ENCODE peak calls at places on chromosomes 13 and 19, in seven cellular contexts. One of them, this sample, is unnamed.

GRCh38 chr19:10936661-10937084 is 8.1 kb downstream of the TIMM29 start:
- DNase-seq in lower lobe of right lung: no peak
- DNase-seq in B cell: peak
- DNase-seq in activated naive CD8-positive, alpha-beta T cell treated with anti-CD3 and anti-CD28 coated beads for 36 hours: peak
- DNase-seq in cardiac fibroblast: peak
- DNase-seq in activated naive CD4-positive, alpha-beta T cell treated with anti-CD3 and anti-CD28 coated beads, Interleukin-2, amount 10 ng/mL, durations not matched to agents 7 days and 5 days: peak
- DNase-seq in activated CD4-positive, alpha-beta memory T cell treated with anti-CD3 and anti-CD28 coated beads, Interleukin-2, amount 10 ng/mL, durations not matched to agents 7 days and 5 days: peak
- DNase-seq in this sample: peak

GRCh38 chr13:25686831-25687495 is 315.2 kb downstream of the ATP8A2 start:
- DNase-seq in activated naive CD8-positive, alpha-beta T cell treated with anti-CD3 and anti-CD28 coated beads for 36 hours: no peak
- DNase-seq in B cell: no peak
- DNase-seq in activated CD4-positive, alpha-beta memory T cell treated with anti-CD3 and anti-CD28 coated beads, Interleukin-2, amount 10 ng/mL, durations not matched to agents 7 days and 5 days: no peak
- DNase-seq in cardiac fibroblast: no peak
- DNase-seq in activated naive CD4-positive, alpha-beta T cell treated with anti-CD3 and anti-CD28 coated beads, Interleukin-2, amount 10 ng/mL, durations not matched to agents 7 days and 5 days: no peak
- DNase-seq in lower lobe of right lung: no peak
- DNase-seq in this sample: no peak

GRCh38 chr13:108302279-108302678 is 32.8 kb downstream of the TNFSF13B start:
- DNase-seq in activated naive CD8-positive, alpha-beta T cell treated with anti-CD3 and anti-CD28 coated beads for 36 hours: no peak
- DNase-seq in cardiac fibroblast: no peak
- DNase-seq in activated CD4-positive, alpha-beta memory T cell treated with anti-CD3 and anti-CD28 coated beads, Interleukin-2, amount 10 ng/mL, durations not matched to agents 7 days and 5 days: no peak
- DNase-seq in activated naive CD4-positive, alpha-beta T cell treated with anti-CD3 and anti-CD28 coated beads, Interleukin-2, amount 10 ng/mL, durations not matched to agents 7 days and 5 days: no peak
- DNase-seq in B cell: no peak
- DNase-seq in lower lobe of right lung: no peak
- DNase-seq in this sample: no peak

GRCh38 chr13:38755792-38756191 is 68.9 kb downstream of the FREM2 start:
- DNase-seq in B cell: no peak
- DNase-seq in activated CD4-positive, alpha-beta memory T cell treated with anti-CD3 and anti-CD28 coated beads, Interleukin-2, amount 10 ng/mL, durations not matched to agents 7 days and 5 days: no peak
- DNase-seq in activated naive CD4-positive, alpha-beta T cell treated with anti-CD3 and anti-CD28 coated beads, Interleukin-2, amount 10 ng/mL, durations not matched to agents 7 days and 5 days: no peak
- DNase-seq in cardiac fibroblast: no peak
- DNase-seq in activated naive CD8-positive, alpha-beta T cell treated with anti-CD3 and anti-CD28 coated beads for 36 hours: no peak
- DNase-seq in lower lobe of right lung: no peak
- DNase-seq in this sample: no peak

GRCh38 chr19:29667390-29667783 is 2.1 kb downstream of the PLEKHF1 start:
- DNase-seq in B cell: no peak
- DNase-seq in activated naive CD8-positive, alpha-beta T cell treated with anti-CD3 and anti-CD28 coated beads for 36 hours: no peak
- DNase-seq in activated naive CD4-positive, alpha-beta T cell treated with anti-CD3 and anti-CD28 coated beads, Interleukin-2, amount 10 ng/mL, durations not matched to agents 7 days and 5 days: no peak
- DNase-seq in activated CD4-positive, alpha-beta memory T cell treated with anti-CD3 and anti-CD28 coated beads, Interleukin-2, amount 10 ng/mL, durations not matched to agents 7 days and 5 days: no peak
- DNase-seq in lower lobe of right lung: no peak
- DNase-seq in cardiac fibroblast: no peak
- DNase-seq in this sample: no peak

GRCh38 chr19:22606954-22607652 is 27.0 kb upstream of the ZNF492 start:
- DNase-seq in B cell: no peak
- DNase-seq in lower lobe of right lung: no peak
- DNase-seq in activated naive CD4-positive, alpha-beta T cell treated with anti-CD3 and anti-CD28 coated beads, Interleukin-2, amount 10 ng/mL, durations not matched to agents 7 days and 5 days: no peak
- DNase-seq in activated naive CD8-positive, alpha-beta T cell treated with anti-CD3 and anti-CD28 coated beads for 36 hours: no peak
- DNase-seq in cardiac fibroblast: no peak
- DNase-seq in activated CD4-positive, alpha-beta memory T cell treated with anti-CD3 and anti-CD28 coated beads, Interleukin-2, amount 10 ng/mL, durations not matched to agents 7 days and 5 days: no peak
- DNase-seq in this sample: no peak

GRCh38 chr19:16328824-16329482 is 4.3 kb downstream of the KLF2 start:
- DNase-seq in B cell: peak
- DNase-seq in lower lobe of right lung: peak
- DNase-seq in cardiac fibroblast: peak
- DNase-seq in activated naive CD8-positive, alpha-beta T cell treated with anti-CD3 and anti-CD28 coated beads for 36 hours: peak
- DNase-seq in activated naive CD4-positive, alpha-beta T cell treated with anti-CD3 and anti-CD28 coated beads, Interleukin-2, amount 10 ng/mL, durations not matched to agents 7 days and 5 days: peak
- DNase-seq in activated CD4-positive, alpha-beta memory T cell treated with anti-CD3 and anti-CD28 coated beads, Interleukin-2, amount 10 ng/mL, durations not matched to agents 7 days and 5 days: peak
- DNase-seq in this sample: no peak

GRCh38 chr19:43446746-43447489 is 18.5 kb downstream of the LYPD3 start:
- DNase-seq in cardiac fibroblast: peak
- DNase-seq in lower lobe of right lung: peak
- DNase-seq in activated naive CD8-positive, alpha-beta T cell treated with anti-CD3 and anti-CD28 coated beads for 36 hours: peak
- DNase-seq in B cell: peak
- DNase-seq in activated CD4-positive, alpha-beta memory T cell treated with anti-CD3 and anti-CD28 coated beads, Interleukin-2, amount 10 ng/mL, durations not matched to agents 7 days and 5 days: peak
- DNase-seq in activated naive CD4-positive, alpha-beta T cell treated with anti-CD3 and anti-CD28 coated beads, Interleukin-2, amount 10 ng/mL, durations not matched to agents 7 days and 5 days: peak
- DNase-seq in this sample: peak

GRCh38 chr19:41994521-41994971 is 516 bp upstream of the ATP1A3 start:
- DNase-seq in cardiac fibroblast: no peak
- DNase-seq in activated CD4-positive, alpha-beta memory T cell treated with anti-CD3 and anti-CD28 coated beads, Interleukin-2, amount 10 ng/mL, durations not matched to agents 7 days and 5 days: no peak
- DNase-seq in activated naive CD4-positive, alpha-beta T cell treated with anti-CD3 and anti-CD28 coated beads, Interleukin-2, amount 10 ng/mL, durations not matched to agents 7 days and 5 days: no peak
- DNase-seq in B cell: no peak
- DNase-seq in activated naive CD8-positive, alpha-beta T cell treated with anti-CD3 and anti-CD28 coated beads for 36 hours: peak
- DNase-seq in lower lobe of right lung: no peak
- DNase-seq in this sample: peak

GRCh38 chr19:49359851-49360845 is 2.1 kb downstream of the TEAD2 start:
- DNase-seq in cardiac fibroblast: no peak
- DNase-seq in B cell: peak
- DNase-seq in activated naive CD8-positive, alpha-beta T cell treated with anti-CD3 and anti-CD28 coated beads for 36 hours: no peak
- DNase-seq in activated CD4-positive, alpha-beta memory T cell treated with anti-CD3 and anti-CD28 coated beads, Interleukin-2, amount 10 ng/mL, durations not matched to agents 7 days and 5 days: no peak
- DNase-seq in lower lobe of right lung: no peak
- DNase-seq in activated naive CD4-positive, alpha-beta T cell treated with anti-CD3 and anti-CD28 coated beads, Interleukin-2, amount 10 ng/mL, durations not matched to agents 7 days and 5 days: no peak
- DNase-seq in this sample: no peak

GRCh38 chr19:48506138-48506733 is 5.4 kb downstream of the LMTK3 start:
- DNase-seq in activated CD4-positive, alpha-beta memory T cell treated with anti-CD3 and anti-CD28 coated beads, Interleukin-2, amount 10 ng/mL, durations not matched to agents 7 days and 5 days: no peak
- DNase-seq in cardiac fibroblast: peak
- DNase-seq in activated naive CD8-positive, alpha-beta T cell treated with anti-CD3 and anti-CD28 coated beads for 36 hours: no peak
- DNase-seq in lower lobe of right lung: no peak
- DNase-seq in B cell: peak
- DNase-seq in activated naive CD4-positive, alpha-beta T cell treated with anti-CD3 and anti-CD28 coated beads, Interleukin-2, amount 10 ng/mL, durations not matched to agents 7 days and 5 days: peak
- DNase-seq in this sample: no peak

GRCh38 chr19:16185925-16186234 is 670 bp downstream of the FAM32A start:
- DNase-seq in lower lobe of right lung: no peak
- DNase-seq in activated CD4-positive, alpha-beta memory T cell treated with anti-CD3 and anti-CD28 coated beads, Interleukin-2, amount 10 ng/mL, durations not matched to agents 7 days and 5 days: no peak
- DNase-seq in cardiac fibroblast: peak
- DNase-seq in activated naive CD4-positive, alpha-beta T cell treated with anti-CD3 and anti-CD28 coated beads, Interleukin-2, amount 10 ng/mL, durations not matched to agents 7 days and 5 days: no peak
- DNase-seq in activated naive CD8-positive, alpha-beta T cell treated with anti-CD3 and anti-CD28 coated beads for 36 hours: no peak
- DNase-seq in B cell: peak
- DNase-seq in this sample: no peak

GRCh38 chr13:90622547-90622946 is 724.9 kb upstream of the MIR17HG start:
- DNase-seq in activated CD4-positive, alpha-beta memory T cell treated with anti-CD3 and anti-CD28 coated beads, Interleukin-2, amount 10 ng/mL, durations not matched to agents 7 days and 5 days: no peak
- DNase-seq in activated naive CD4-positive, alpha-beta T cell treated with anti-CD3 and anti-CD28 coated beads, Interleukin-2, amount 10 ng/mL, durations not matched to agents 7 days and 5 days: no peak
- DNase-seq in B cell: no peak
- DNase-seq in cardiac fibroblast: peak
- DNase-seq in lower lobe of right lung: no peak
- DNase-seq in activated naive CD8-positive, alpha-beta T cell treated with anti-CD3 and anti-CD28 coated beads for 36 hours: no peak
- DNase-seq in this sample: no peak

GRCh38 chr13:45659536-45659935 is 42.6 kb upstream of the CBY2 start:
- DNase-seq in activated naive CD8-positive, alpha-beta T cell treated with anti-CD3 and anti-CD28 coated beads for 36 hours: no peak
- DNase-seq in activated naive CD4-positive, alpha-beta T cell treated with anti-CD3 and anti-CD28 coated beads, Interleukin-2, amount 10 ng/mL, durations not matched to agents 7 days and 5 days: no peak
- DNase-seq in activated CD4-positive, alpha-beta memory T cell treated with anti-CD3 and anti-CD28 coated beads, Interleukin-2, amount 10 ng/mL, durations not matched to agents 7 days and 5 days: no peak
- DNase-seq in B cell: no peak
- DNase-seq in cardiac fibroblast: no peak
- DNase-seq in lower lobe of right lung: no peak
- DNase-seq in this sample: no peak

GRCh38 chr19:49149652-49150105 is 5.5 kb downstream of the HRC start:
- DNase-seq in lower lobe of right lung: peak
- DNase-seq in activated CD4-positive, alpha-beta memory T cell treated with anti-CD3 and anti-CD28 coated beads, Interleukin-2, amount 10 ng/mL, durations not matched to agents 7 days and 5 days: no peak
- DNase-seq in B cell: no peak
- DNase-seq in activated naive CD4-positive, alpha-beta T cell treated with anti-CD3 and anti-CD28 coated beads, Interleukin-2, amount 10 ng/mL, durations not matched to agents 7 days and 5 days: no peak
- DNase-seq in activated naive CD8-positive, alpha-beta T cell treated with anti-CD3 and anti-CD28 coated beads for 36 hours: no peak
- DNase-seq in cardiac fibroblast: peak
- DNase-seq in this sample: no peak

GRCh38 chr13:100825551-100825950 is 151.0 kb upstream of the TMTC4 start:
- DNase-seq in cardiac fibroblast: peak
- DNase-seq in activated naive CD4-positive, alpha-beta T cell treated with anti-CD3 and anti-CD28 coated beads, Interleukin-2, amount 10 ng/mL, durations not matched to agents 7 days and 5 days: no peak
- DNase-seq in activated CD4-positive, alpha-beta memory T cell treated with anti-CD3 and anti-CD28 coated beads, Interleukin-2, amount 10 ng/mL, durations not matched to agents 7 days and 5 days: no peak
- DNase-seq in lower lobe of right lung: no peak
- DNase-seq in activated naive CD8-positive, alpha-beta T cell treated with anti-CD3 and anti-CD28 coated beads for 36 hours: no peak
- DNase-seq in B cell: no peak
- DNase-seq in this sample: no peak

GRCh38 chr19:35040826-35041547 is 534 bp upstream of the HPN start:
- DNase-seq in lower lobe of right lung: peak
- DNase-seq in activated CD4-positive, alpha-beta memory T cell treated with anti-CD3 and anti-CD28 coated beads, Interleukin-2, amount 10 ng/mL, durations not matched to agents 7 days and 5 days: no peak
- DNase-seq in B cell: peak
- DNase-seq in activated naive CD4-positive, alpha-beta T cell treated with anti-CD3 and anti-CD28 coated beads, Interleukin-2, amount 10 ng/mL, durations not matched to agents 7 days and 5 days: peak
- DNase-seq in activated naive CD8-positive, alpha-beta T cell treated with anti-CD3 and anti-CD28 coated beads for 36 hours: peak
- DNase-seq in cardiac fibroblast: no peak
- DNase-seq in this sample: no peak

GRCh38 chr19:22052644-22053013 is 345 bp downstream of the ZNF257 start:
- DNase-seq in lower lobe of right lung: no peak
- DNase-seq in activated naive CD4-positive, alpha-beta T cell treated with anti-CD3 and anti-CD28 coated beads, Interleukin-2, amount 10 ng/mL, durations not matched to agents 7 days and 5 days: peak
- DNase-seq in cardiac fibroblast: no peak
- DNase-seq in activated CD4-positive, alpha-beta memory T cell treated with anti-CD3 and anti-CD28 coated beads, Interleukin-2, amount 10 ng/mL, durations not matched to agents 7 days and 5 days: peak
- DNase-seq in activated naive CD8-positive, alpha-beta T cell treated with anti-CD3 and anti-CD28 coated beads for 36 hours: no peak
- DNase-seq in B cell: peak
- DNase-seq in this sample: no peak

GRCh38 chr19:47232422-47233211 is 1.6 kb upstream of the BBC3 start:
- DNase-seq in activated naive CD4-positive, alpha-beta T cell treated with anti-CD3 and anti-CD28 coated beads, Interleukin-2, amount 10 ng/mL, durations not matched to agents 7 days and 5 days: peak
- DNase-seq in B cell: no peak
- DNase-seq in activated CD4-positive, alpha-beta memory T cell treated with anti-CD3 and anti-CD28 coated beads, Interleukin-2, amount 10 ng/mL, durations not matched to agents 7 days and 5 days: peak
- DNase-seq in activated naive CD8-positive, alpha-beta T cell treated with anti-CD3 and anti-CD28 coated beads for 36 hours: peak
- DNase-seq in cardiac fibroblast: peak
- DNase-seq in lower lobe of right lung: no peak
- DNase-seq in this sample: no peak

GRCh38 chr19:19381007-19381926 is 24.2 kb upstream of the GATAD2A start:
- DNase-seq in lower lobe of right lung: peak
- DNase-seq in activated naive CD8-positive, alpha-beta T cell treated with anti-CD3 and anti-CD28 coated beads for 36 hours: no peak
- DNase-seq in activated CD4-positive, alpha-beta memory T cell treated with anti-CD3 and anti-CD28 coated beads, Interleukin-2, amount 10 ng/mL, durations not matched to agents 7 days and 5 days: no peak
- DNase-seq in B cell: no peak
- DNase-seq in cardiac fibroblast: no peak
- DNase-seq in activated naive CD4-positive, alpha-beta T cell treated with anti-CD3 and anti-CD28 coated beads, Interleukin-2, amount 10 ng/mL, durations not matched to agents 7 days and 5 days: no peak
- DNase-seq in this sample: no peak

GRCh38 chr19:12779162-12779993 is 4.0 kb upstream of the HOOK2 start:
- DNase-seq in activated naive CD8-positive, alpha-beta T cell treated with anti-CD3 and anti-CD28 coated beads for 36 hours: no peak
- DNase-seq in lower lobe of right lung: no peak
- DNase-seq in B cell: no peak
- DNase-seq in activated CD4-positive, alpha-beta memory T cell treated with anti-CD3 and anti-CD28 coated beads, Interleukin-2, amount 10 ng/mL, durations not matched to agents 7 days and 5 days: no peak
- DNase-seq in cardiac fibroblast: peak
- DNase-seq in activated naive CD4-positive, alpha-beta T cell treated with anti-CD3 and anti-CD28 coated beads, Interleukin-2, amount 10 ng/mL, durations not matched to agents 7 days and 5 days: no peak
- DNase-seq in this sample: peak

GRCh38 chr13:110371550-110372465 is 64.7 kb downstream of the COL4A2 start:
- DNase-seq in lower lobe of right lung: no peak
- DNase-seq in activated naive CD4-positive, alpha-beta T cell treated with anti-CD3 and anti-CD28 coated beads, Interleukin-2, amount 10 ng/mL, durations not matched to agents 7 days and 5 days: no peak
- DNase-seq in B cell: no peak
- DNase-seq in activated CD4-positive, alpha-beta memory T cell treated with anti-CD3 and anti-CD28 coated beads, Interleukin-2, amount 10 ng/mL, durations not matched to agents 7 days and 5 days: no peak
- DNase-seq in activated naive CD8-positive, alpha-beta T cell treated with anti-CD3 and anti-CD28 coated beads for 36 hours: no peak
- DNase-seq in cardiac fibroblast: peak
- DNase-seq in this sample: no peak

GRCh38 chr13:76944457-76944856 is 3.9 kb upstream of the ACOD1 start:
- DNase-seq in activated naive CD8-positive, alpha-beta T cell treated with anti-CD3 and anti-CD28 coated beads for 36 hours: no peak
- DNase-seq in B cell: no peak
- DNase-seq in lower lobe of right lung: no peak
- DNase-seq in cardiac fibroblast: peak
- DNase-seq in activated CD4-positive, alpha-beta memory T cell treated with anti-CD3 and anti-CD28 coated beads, Interleukin-2, amount 10 ng/mL, durations not matched to agents 7 days and 5 days: no peak
- DNase-seq in activated naive CD4-positive, alpha-beta T cell treated with anti-CD3 and anti-CD28 coated beads, Interleukin-2, amount 10 ng/mL, durations not matched to agents 7 days and 5 days: no peak
- DNase-seq in this sample: no peak

GRCh38 chr13:41061075-41061913 is at the start of gene WBP4:
- DNase-seq in activated naive CD4-positive, alpha-beta T cell treated with anti-CD3 and anti-CD28 coated beads, Interleukin-2, amount 10 ng/mL, durations not matched to agents 7 days and 5 days: peak
- DNase-seq in B cell: peak
- DNase-seq in cardiac fibroblast: peak
- DNase-seq in activated naive CD8-positive, alpha-beta T cell treated with anti-CD3 and anti-CD28 coated beads for 36 hours: peak
- DNase-seq in lower lobe of right lung: peak
- DNase-seq in activated CD4-positive, alpha-beta memory T cell treated with anti-CD3 and anti-CD28 coated beads, Interleukin-2, amount 10 ng/mL, durations not matched to agents 7 days and 5 days: peak
- DNase-seq in this sample: peak

GRCh38 chr13:75359266-75359665 is 122.7 kb downstream of the TBC1D4 start:
- DNase-seq in activated CD4-positive, alpha-beta memory T cell treated with anti-CD3 and anti-CD28 coated beads, Interleukin-2, amount 10 ng/mL, durations not matched to agents 7 days and 5 days: no peak
- DNase-seq in lower lobe of right lung: no peak
- DNase-seq in activated naive CD4-positive, alpha-beta T cell treated with anti-CD3 and anti-CD28 coated beads, Interleukin-2, amount 10 ng/mL, durations not matched to agents 7 days and 5 days: no peak
- DNase-seq in activated naive CD8-positive, alpha-beta T cell treated with anti-CD3 and anti-CD28 coated beads for 36 hours: no peak
- DNase-seq in B cell: no peak
- DNase-seq in cardiac fibroblast: peak
- DNase-seq in this sample: no peak

This sample was measured in DND-41.